ENCODE peak calls at places on chromosome 19, in ten cellular contexts. L is uterus, O is BJ, P is HFF-Myc, K is neural progenitor cell, S is testis, T is fibroblast of mammary gland, A is choroid plexus epithelial cell, Y is GM23338, E is AG04450. V is an unnamed sample.

GRCh38 chr19:37095859-37096258 is 17.6 kb downstream of the ZNF420 start:
- DNase-seq in S (no peak), K (no peak), E (no peak), L (no peak), O (no peak), P (no peak), A (peak), Y (no peak), T (no peak), V (no peak)

GRCh38 chr19:8528500-8528899 is 14.5 kb upstream of the ZNF414 start:
- DNase-seq in Y (no peak), A (peak), P (no peak), K (no peak), L (no peak), E (no peak), T (no peak), S (no peak), O (no peak), V (no peak)

GRCh38 chr19:14545716-14546082 is 16.3 kb downstream of the TECR start:
- DNase-seq in S (no peak), O (no peak), K (no peak), Y (no peak), A (no peak), P (no peak), E (no peak), L (no peak), T (no peak), V (no peak)

GRCh38 chr19:34461375-34462100 is 20.0 kb upstream of the WTIP start:
- DNase-seq in L (no peak), S (no peak), T (peak), O (no peak), K (no peak), A (peak), P (no peak), E (no peak), Y (no peak), V (no peak)

GRCh38 chr19:22606954-22607652 is 27.0 kb upstream of the ZNF492 start:
- DNase-seq in Y (no peak), T (no peak), P (no peak), O (no peak), K (no peak), L (no peak), S (peak), A (no peak), E (no peak), V (no peak)

GRCh38 chr19:6667114-6667627 is 2.8 kb downstream of the TNFSF14 start:
- DNase-seq in A (no peak), L (no peak), O (no peak), S (no peak), Y (no peak), P (no peak), T (no peak), E (no peak), K (no peak), V (peak)

GRCh38 chr19:35055715-35056179 is 14.2 kb downstream of the HPN start:
- DNase-seq in S (no peak), E (no peak), A (no peak), O (no peak), Y (peak), L (no peak), K (peak), P (no peak), T (no peak), V (peak)

GRCh38 chr19:55485439-55486011 is 537 bp downstream of the NAT14 start:
- DNase-seq in A (no peak), L (peak), Y (no peak), O (no peak), P (no peak), T (no peak), S (no peak), K (no peak), E (no peak), V (no peak)

GRCh38 chr19:51327066-51327985 is 14.6 kb downstream of the VSIG10L start:
- DNase-seq in L (no peak), A (peak), Y (peak), T (peak), S (peak), K (peak), E (no peak), P (no peak), O (no peak), V (peak)

GRCh38 chr19:49851456-49852259 is 699 bp downstream of the PTOV1 start:
- DNase-seq in K (peak), A (no peak), Y (peak), S (peak), O (no peak), T (no peak), L (peak), E (no peak), P (no peak), V (peak)

GRCh38 chr19:9885077-9885552 is 50.0 kb downstream of the PIN1 start:
- DNase-seq in K (no peak), E (no peak), L (peak), A (peak), S (peak), P (no peak), O (no peak), T (peak), Y (peak), V (no peak)

GRCh38 chr19:50205681-50206138 is 2.3 kb downstream of the MYH14 start:
- DNase-seq in O (no peak), P (no peak), Y (peak), S (no peak), T (no peak), A (no peak), L (no peak), E (no peak), K (peak), V (peak)

GRCh38 chr19:4115050-4115817 is 8.7 kb downstream of the MAP2K2 start:
- DNase-seq in S (peak), O (no peak), L (no peak), T (no peak), P (no peak), E (no peak), A (no peak), Y (no peak), K (no peak), V (no peak)

GRCh38 chr19:57280913-57281425 is 684 bp downstream of the ZNF460 start:
- DNase-seq in Y (no peak), A (peak), T (peak), E (no peak), P (no peak), S (no peak), L (no peak), O (no peak), K (no peak), V (peak)

GRCh38 chr19:40523322-40524047 is 53.2 kb upstream of the SHKBP1 start:
- DNase-seq in O (no peak), A (peak), E (no peak), S (peak), K (peak), P (no peak), T (peak), L (peak), Y (peak), V (peak)

GRCh38 chr19:44346556-44346955 is 9.9 kb downstream of the ZNF112 start:
- DNase-seq in A (no peak), K (no peak), S (no peak), P (no peak), O (no peak), Y (no peak), T (no peak), E (no peak), L (no peak), V (no peak)

GRCh38 chr19:48064509-48064908 is 20.6 kb upstream of the CABP5 start:
- DNase-seq in L (no peak), T (no peak), S (no peak), A (peak), K (no peak), O (no peak), P (peak), Y (peak), E (no peak), V (no peak)

GRCh38 chr19:58154287-58154678 is 3.7 kb upstream of the ZNF329 start:
- DNase-seq in K (peak), Y (peak), S (peak), T (peak), P (no peak), A (peak), E (no peak), L (peak), O (no peak), V (peak)

GRCh38 chr19:36058481-36059179 is 3.9 kb downstream of the WDR62 start:
- DNase-seq in S (no peak), O (no peak), L (no peak), K (no peak), Y (no peak), P (no peak), A (no peak), E (no peak), T (no peak), V (no peak)

DNA sequence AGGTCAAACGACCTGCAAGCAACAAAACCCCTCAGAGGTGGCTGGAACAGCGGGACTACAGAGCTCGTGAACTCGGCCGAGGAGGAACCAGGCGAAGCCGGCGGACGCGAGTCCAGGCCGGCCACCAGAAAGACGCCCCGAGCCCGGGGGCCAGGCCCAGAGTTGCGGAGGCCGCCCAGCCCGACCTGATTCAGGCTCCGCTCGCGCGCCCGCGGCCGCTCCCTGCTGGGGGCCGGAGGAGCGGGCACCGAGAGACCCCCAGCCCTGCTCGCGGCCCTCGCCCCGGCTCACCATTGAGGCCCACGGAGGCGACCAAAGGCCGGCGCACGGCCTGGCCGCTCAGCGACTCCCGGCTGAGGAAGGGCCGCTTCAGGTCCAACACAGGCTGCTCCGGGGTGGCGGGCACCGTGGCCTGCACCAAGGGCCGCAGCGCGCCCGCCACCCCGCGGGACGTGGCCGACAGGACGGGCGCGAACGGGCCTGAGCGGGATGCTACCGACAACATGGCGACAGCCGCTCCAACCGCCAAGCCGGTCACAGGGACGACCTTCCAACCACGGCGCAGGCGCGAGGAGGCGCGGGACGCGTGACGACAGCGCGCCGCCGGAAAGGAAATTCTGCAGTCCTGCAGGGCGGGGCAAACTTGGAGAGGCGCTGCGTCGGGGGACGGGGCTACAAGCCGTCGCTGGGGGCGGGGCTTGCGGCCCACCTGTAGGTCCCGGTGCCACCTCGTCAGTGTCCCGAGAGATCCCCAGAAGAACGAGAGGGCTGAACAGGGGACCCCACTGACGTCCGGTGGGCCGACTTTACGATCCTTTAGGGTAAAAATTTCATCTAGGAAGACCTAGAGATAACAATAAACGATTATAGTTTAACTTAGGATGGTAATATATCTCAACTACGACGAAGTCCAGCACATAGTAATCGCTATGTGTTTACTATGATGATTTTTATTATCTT is at the start of gene UQCRFS1:
- DNase-seq in A (peak), O (peak), T (peak), E (peak), P (peak), S (peak), L (peak), K (peak), Y (peak), V (peak)
- TF ChIP-seq CTCF in A (no peak), O (no peak), T (no peak), E (no peak), P (no peak), S (no peak), L (no peak), K (peak), Y (no peak), V (no peak)

GRCh38 chr19:29662278-29662603 is 3.0 kb upstream of the PLEKHF1 start:
- DNase-seq in Y (no peak), S (no peak), P (no peak), K (no peak), T (no peak), L (no peak), O (no peak), E (no peak), A (no peak), V (no peak)
- H3K4me3 ChIP-seq in Y (no peak), S (no peak), P (no peak), K (no peak), T (peak), L (no peak), O (peak), E (peak), A (no peak), V (no peak)

DNA sequence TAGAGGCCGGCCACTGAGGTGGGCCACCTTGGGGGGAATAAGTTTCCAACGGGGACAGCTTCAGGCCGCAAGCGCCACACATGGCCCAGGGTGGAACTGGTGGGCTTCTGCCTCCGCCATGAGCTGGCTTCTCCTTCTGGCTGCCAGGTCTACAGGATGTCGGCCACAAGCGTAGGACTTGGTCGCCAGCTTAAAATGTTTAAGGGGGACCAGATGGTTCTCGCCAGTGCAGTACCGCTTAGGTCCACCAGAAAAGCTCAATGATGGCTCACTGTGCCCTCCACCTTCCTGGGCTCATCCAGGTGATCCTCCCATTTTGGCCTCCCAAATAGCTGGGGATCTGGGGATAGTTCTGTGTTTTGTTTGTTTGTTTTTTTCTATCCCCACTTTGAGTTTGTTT is 38.7 kb upstream of the ZNF254 start:
- DNase-seq in L (no peak), A (no peak), P (no peak), S (no peak), T (no peak), Y (peak), E (no peak), O (no peak), K (no peak), V (no peak)
- TF ChIP-seq CTCF in L (no peak), A (peak), P (no peak), S (no peak), T (no peak), Y (no peak), E (no peak), O (no peak), K (peak), V (peak)

GRCh38 chr19:45876161-45876410 is 9.9 kb downstream of the IRF2BP1 start:
- DNase-seq in K (no peak), S (no peak), O (no peak), A (no peak), E (no peak), Y (no peak), L (no peak), T (no peak), P (no peak), V (no peak)

GRCh38 chr19:45879055-45879454 is 6.9 kb downstream of the IRF2BP1 start:
- DNase-seq in O (no peak), A (no peak), S (no peak), E (no peak), K (no peak), Y (no peak), T (no peak), L (no peak), P (no peak), V (no peak)

GRCh38 chr19:45878043-45878794 is 7.7 kb downstream of the IRF2BP1 start:
- DNase-seq in K (no peak), T (no peak), O (no peak), E (no peak), P (no peak), Y (no peak), A (no peak), S (no peak), L (no peak), V (no peak)

GRCh38 chr19:45874620-45874966 is 10.5 kb downstream of the FOXA3 start:
- DNase-seq in Y (no peak), P (no peak), T (no peak), L (no peak), O (no peak), K (no peak), A (no peak), E (no peak), S (no peak), V (no peak)

GRCh38 chr19:45876411-45877197 is 9.3 kb downstream of the IRF2BP1 start:
- DNase-seq in K (peak), L (no peak), T (no peak), Y (peak), P (no peak), A (no peak), S (no peak), E (no peak), O (no peak), V (no peak)
- H3K4me3 ChIP-seq in K (peak), L (no peak), T (no peak), Y (peak), P (no peak), A (peak), S (peak), E (no peak), O (no peak), V (no peak)

GRCh38 chr19:18470153-18470552 is 32.2 kb upstream of the ISYNA1 start:
- DNase-seq in Y (peak), K (peak), S (no peak), E (no peak), L (no peak), A (no peak), P (no peak), O (no peak), T (no peak), V (no peak)
- TF ChIP-seq CTCF in Y (peak), K (peak), S (peak), E (peak), L (peak), A (peak), P (peak), O (peak), T (peak), V (peak)

DNA sequence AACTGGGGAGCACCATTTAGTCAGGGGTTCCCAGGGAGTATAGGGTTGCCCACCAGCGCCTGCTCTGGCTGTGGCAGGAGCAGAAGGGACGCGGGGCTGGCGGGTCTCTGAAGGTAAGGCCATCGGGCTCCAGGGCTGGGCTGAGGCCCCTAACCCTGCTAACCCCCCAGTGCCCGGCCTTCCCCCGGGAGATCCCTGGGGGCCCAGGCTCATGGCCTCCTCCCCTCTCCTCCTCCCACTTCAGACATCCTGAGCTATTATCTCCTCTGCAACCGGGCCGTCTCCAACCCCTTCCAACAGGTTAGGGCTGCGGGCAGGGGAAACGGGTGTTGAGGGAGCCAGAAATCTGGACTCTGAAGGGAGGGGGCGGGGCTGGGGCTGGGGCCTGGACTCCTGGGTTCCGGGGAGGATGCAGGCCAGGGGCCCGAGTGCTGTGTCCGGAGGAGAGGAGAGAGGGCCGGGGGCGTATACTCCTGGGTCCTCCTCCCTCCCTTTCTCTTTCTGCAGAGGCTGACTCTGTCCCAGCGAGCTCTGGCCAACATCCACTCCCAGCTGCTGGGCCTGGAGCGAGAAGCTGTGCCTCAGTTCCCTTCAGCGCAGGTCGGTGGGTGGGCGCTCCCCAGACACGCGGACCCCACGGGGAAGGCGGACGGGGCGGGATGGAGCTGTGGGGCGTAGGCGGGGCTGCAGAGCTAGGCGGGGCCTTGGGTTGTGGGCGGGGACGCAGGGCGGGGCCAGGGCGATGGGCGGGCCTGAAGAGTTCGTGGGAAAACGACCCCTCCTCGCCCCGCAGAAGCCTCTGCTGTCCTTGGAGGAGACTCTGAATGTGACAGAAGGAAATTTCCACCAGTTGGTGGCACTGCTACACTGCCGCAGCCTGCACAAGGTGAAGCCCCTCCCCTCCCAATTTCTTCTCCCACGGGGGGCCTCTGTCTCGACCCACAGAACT is 15.3 kb downstream of the TTYH1 start:
- DNase-seq in K (peak), L (no peak), T (no peak), S (peak), Y (peak), O (no peak), A (peak), E (no peak), P (no peak), V (peak)
- H3K4me3 ChIP-seq in K (peak), L (no peak), T (no peak), S (peak), Y (peak), O (no peak), A (peak), E (peak), P (no peak), V (peak)

GRCh38 chr19:13152854-13153626 is 2.8 kb downstream of the IER2 start:
- DNase-seq in Y (peak), K (peak), E (peak), L (peak), S (peak), A (peak), O (peak), T (peak), P (peak), V (peak)
- TF ChIP-seq CTCF in Y (peak), K (no peak), E (peak), L (peak), S (no peak), A (peak), O (peak), T (no peak), P (peak), V (no peak)

GRCh38 chr19:1396019-1396767 is 5.1 kb downstream of the GAMT start:
- DNase-seq in A (no peak), K (no peak), L (no peak), P (no peak), O (no peak), S (no peak), E (no peak), Y (no peak), T (no peak), V (no peak)
- H3K4me3 ChIP-seq in A (no peak), K (no peak), L (no peak), P (no peak), O (no peak), S (no peak), E (no peak), Y (no peak), T (no peak), V (no peak)

GRCh38 chr19:27744926-27745844 is 1467.8 kb downstream of the UQCRFS1 start:
- DNase-seq in Y (no peak), P (no peak), O (no peak), A (no peak), L (no peak), E (no peak), T (no peak), K (no peak), S (no peak), V (no peak)

GRCh38 chr19:27745978-27746542 is 1466.9 kb downstream of the UQCRFS1 start:
- DNase-seq in E (no peak), O (no peak), T (no peak), K (no peak), L (no peak), S (no peak), Y (no peak), P (no peak), A (no peak), V (no peak)

GRCh38 chr19:27748551-27749152 is 1464.3 kb downstream of the UQCRFS1 start:
- DNase-seq in Y (no peak), L (no peak), O (no peak), E (no peak), P (no peak), K (no peak), A (peak), S (no peak), T (peak), V (no peak)

GRCh38 chr19:27750697-27751391 is 1462.1 kb downstream of the UQCRFS1 start:
- DNase-seq in L (no peak), A (no peak), S (no peak), O (no peak), K (no peak), T (no peak), E (no peak), P (no peak), Y (no peak), V (no peak)

DNA sequence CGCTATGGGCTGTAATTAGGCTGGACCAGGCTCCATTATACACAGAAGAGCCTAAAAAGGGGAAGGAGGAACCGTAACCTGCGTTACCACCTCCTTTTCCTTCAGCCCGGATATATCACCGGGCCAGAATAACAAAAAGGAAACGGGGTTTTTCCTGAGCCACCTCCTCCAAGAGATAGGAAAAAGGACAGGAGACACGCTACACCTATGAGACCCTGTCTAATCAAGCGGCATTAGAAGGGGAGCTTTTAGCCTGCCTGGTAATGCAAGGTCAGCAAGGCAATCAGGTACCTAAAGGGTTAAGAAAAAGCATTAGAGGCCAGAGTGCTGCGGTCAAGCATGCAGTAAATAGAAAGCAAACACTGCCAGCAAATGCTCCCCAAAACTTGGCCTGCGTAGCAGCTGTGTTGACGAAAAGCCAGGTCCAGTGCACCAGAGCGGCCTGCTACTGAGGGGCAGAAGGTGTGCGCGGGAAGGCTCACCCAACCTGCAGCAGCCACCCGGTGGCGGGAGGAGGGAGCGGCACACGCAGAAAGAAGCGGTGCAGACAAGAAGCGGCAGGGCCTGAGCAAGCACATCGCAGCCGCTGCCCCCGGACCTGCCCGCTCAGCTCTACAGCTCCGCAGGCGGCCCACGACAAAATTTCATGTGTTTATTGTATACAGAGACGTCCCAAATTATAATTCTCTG is 1466.1 kb downstream of the UQCRFS1 start:
- DNase-seq in Y (peak), S (peak), L (peak), A (peak), K (peak), E (no peak), O (no peak), T (peak), P (no peak), V (peak)
- TF ChIP-seq CTCF in Y (peak), S (peak), L (no peak), A (peak), K (peak), E (peak), O (peak), T (peak), P (no peak), V (peak)